ENCODE peak calls at places on chromosome 20, in seven cellular contexts. One of them, this sample, is unnamed.

GRCh38 chr20:49149281-49150045 is 38.7 kb downstream of the STAU1 start:
- DNase-seq in fibroblast of mammary gland: peak
- DNase-seq in adrenal gland: no peak
- DNase-seq in GM12865: no peak
- DNase-seq in HCT116: no peak
- DNase-seq in foreskin fibroblast: peak
- DNase-seq in kidney epithelial cell: no peak
- DNase-seq in this sample: no peak

GRCh38 chr20:59831024-59831900 is 102.2 kb downstream of the SYCP2 start:
- DNase-seq in fibroblast of mammary gland: no peak
- DNase-seq in adrenal gland: no peak
- DNase-seq in GM12865: peak
- DNase-seq in HCT116: no peak
- DNase-seq in foreskin fibroblast: no peak
- DNase-seq in kidney epithelial cell: peak
- DNase-seq in this sample: no peak

GRCh38 chr20:62025832-62026563 is 39.7 kb downstream of the TAF4 start:
- DNase-seq in fibroblast of mammary gland: peak
- DNase-seq in adrenal gland: peak
- DNase-seq in GM12865: no peak
- DNase-seq in HCT116: no peak
- DNase-seq in foreskin fibroblast: peak
- DNase-seq in kidney epithelial cell: no peak
- DNase-seq in this sample: no peak

GRCh38 chr20:13765299-13765698 is 19.4 kb downstream of the ESF1 start:
- DNase-seq in fibroblast of mammary gland: no peak
- DNase-seq in adrenal gland: no peak
- DNase-seq in GM12865: no peak
- DNase-seq in HCT116: no peak
- DNase-seq in foreskin fibroblast: no peak
- DNase-seq in kidney epithelial cell: no peak
- DNase-seq in this sample: no peak

GRCh38 chr20:59300341-59301081 is at the start of gene EDN3:
- DNase-seq in fibroblast of mammary gland: no peak
- DNase-seq in adrenal gland: no peak
- DNase-seq in GM12865: no peak
- DNase-seq in HCT116: no peak
- DNase-seq in foreskin fibroblast: no peak
- DNase-seq in kidney epithelial cell: no peak
- DNase-seq in this sample: no peak

GRCh38 chr20:32823078-32823477 is 3.3 kb downstream of the MAPRE1 start:
- DNase-seq in fibroblast of mammary gland: peak
- DNase-seq in adrenal gland: peak
- DNase-seq in GM12865: no peak
- DNase-seq in HCT116: no peak
- DNase-seq in foreskin fibroblast: peak
- DNase-seq in kidney epithelial cell: peak
- DNase-seq in this sample: no peak

GRCh38 chr20:17611540-17612286 is 41.8 kb downstream of the DSTN start:
- DNase-seq in fibroblast of mammary gland: peak
- DNase-seq in adrenal gland: no peak
- DNase-seq in GM12865: no peak
- DNase-seq in HCT116: peak
- DNase-seq in foreskin fibroblast: peak
- DNase-seq in kidney epithelial cell: no peak
- DNase-seq in this sample: no peak

GRCh38 chr20:58100731-58101356 is 127.6 kb downstream of the ANKRD60 start:
- DNase-seq in fibroblast of mammary gland: no peak
- DNase-seq in adrenal gland: no peak
- DNase-seq in GM12865: no peak
- DNase-seq in HCT116: no peak
- DNase-seq in foreskin fibroblast: no peak
- DNase-seq in kidney epithelial cell: no peak
- DNase-seq in this sample: no peak

GRCh38 chr20:18263723-18264122 is 24.6 kb upstream of the ZNF133 start:
- DNase-seq in fibroblast of mammary gland: peak
- DNase-seq in adrenal gland: no peak
- DNase-seq in GM12865: no peak
- DNase-seq in HCT116: no peak
- DNase-seq in foreskin fibroblast: no peak
- DNase-seq in kidney epithelial cell: peak
- DNase-seq in this sample: no peak

GRCh38 chr20:32752458-32753250 is 9.4 kb upstream of the COMMD7 start:
- DNase-seq in fibroblast of mammary gland: peak
- DNase-seq in adrenal gland: peak
- DNase-seq in GM12865: no peak
- DNase-seq in HCT116: no peak
- DNase-seq in foreskin fibroblast: peak
- DNase-seq in kidney epithelial cell: peak
- DNase-seq in this sample: no peak

GRCh38 chr20:62508641-62509051 is 32.9 kb upstream of the GATA5 start:
- DNase-seq in fibroblast of mammary gland: no peak
- DNase-seq in adrenal gland: no peak
- DNase-seq in GM12865: no peak
- DNase-seq in HCT116: no peak
- DNase-seq in foreskin fibroblast: no peak
- DNase-seq in kidney epithelial cell: no peak
- DNase-seq in this sample: no peak

GRCh38 chr20:37355252-37356180 is 9.6 kb downstream of the SRC start:
- DNase-seq in fibroblast of mammary gland: no peak
- DNase-seq in adrenal gland: peak
- DNase-seq in GM12865: no peak
- DNase-seq in HCT116: no peak
- DNase-seq in foreskin fibroblast: no peak
- DNase-seq in kidney epithelial cell: no peak
- DNase-seq in this sample: no peak

GRCh38 chr20:37356961-37357371 is 11.0 kb downstream of the SRC start:
- DNase-seq in fibroblast of mammary gland: no peak
- DNase-seq in adrenal gland: peak
- DNase-seq in GM12865: no peak
- DNase-seq in HCT116: no peak
- DNase-seq in foreskin fibroblast: no peak
- DNase-seq in kidney epithelial cell: no peak
- DNase-seq in this sample: no peak

GRCh38 chr20:37354210-37355195 is 8.6 kb downstream of the SRC start:
- DNase-seq in fibroblast of mammary gland: no peak
- DNase-seq in adrenal gland: peak
- DNase-seq in GM12865: no peak
- DNase-seq in HCT116: no peak
- DNase-seq in foreskin fibroblast: no peak
- DNase-seq in kidney epithelial cell: no peak
- DNase-seq in this sample: no peak

GRCh38 chr20:37357481-37358365 is 11.8 kb downstream of the SRC start:
- DNase-seq in fibroblast of mammary gland: no peak
- DNase-seq in adrenal gland: peak
- DNase-seq in GM12865: no peak
- DNase-seq in HCT116: no peak
- DNase-seq in foreskin fibroblast: no peak
- DNase-seq in kidney epithelial cell: no peak
- DNase-seq in this sample: no peak

DNA sequence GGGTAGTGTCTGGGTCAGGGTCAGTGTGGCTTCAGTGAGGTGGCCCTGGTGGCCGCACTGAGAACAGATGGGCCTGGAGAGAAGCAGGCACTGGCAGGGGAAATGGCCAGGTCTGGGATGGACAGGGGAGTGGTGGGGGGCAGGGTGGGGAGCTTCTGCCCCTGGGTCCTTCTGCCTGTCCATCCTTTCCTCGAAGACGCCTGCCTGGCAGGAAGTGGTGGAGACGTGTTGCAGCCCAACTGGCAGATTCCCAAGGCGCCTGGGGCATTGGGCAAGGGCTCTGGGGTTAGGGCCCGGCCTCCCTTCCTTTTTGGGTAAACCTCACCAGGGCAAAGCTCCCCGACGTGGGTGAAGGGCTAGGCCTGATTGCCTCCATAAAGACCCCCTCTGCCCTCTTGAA is 10.4 kb downstream of the SRC start:
- DNase-seq in fibroblast of mammary gland: no peak
- DNase-seq in adrenal gland: peak
- DNase-seq in GM12865: no peak
- DNase-seq in HCT116: no peak
- DNase-seq in foreskin fibroblast: peak
- DNase-seq in kidney epithelial cell: no peak
- DNase-seq in this sample: no peak
- TF ChIP-seq CTCF in fibroblast of mammary gland: no peak
- TF ChIP-seq CTCF in adrenal gland: no peak
- TF ChIP-seq CTCF in GM12865: no peak
- TF ChIP-seq CTCF in HCT116: no peak
- TF ChIP-seq CTCF in foreskin fibroblast: no peak
- TF ChIP-seq CTCF in kidney epithelial cell: no peak
- TF ChIP-seq CTCF in this sample: no peak

GRCh38 chr20:46900068-46900467 is 5.4 kb downstream of the EYA2 start:
- DNase-seq in fibroblast of mammary gland: no peak
- DNase-seq in adrenal gland: no peak
- DNase-seq in GM12865: peak
- DNase-seq in HCT116: no peak
- DNase-seq in foreskin fibroblast: no peak
- DNase-seq in kidney epithelial cell: no peak
- DNase-seq in this sample: peak

GRCh38 chr20:46899619-46900018 is 5.0 kb downstream of the EYA2 start:
- DNase-seq in fibroblast of mammary gland: no peak
- DNase-seq in adrenal gland: no peak
- DNase-seq in GM12865: no peak
- DNase-seq in HCT116: no peak
- DNase-seq in foreskin fibroblast: no peak
- DNase-seq in kidney epithelial cell: no peak
- DNase-seq in this sample: no peak

GRCh38 chr20:46900826-46901225 is 6.2 kb downstream of the EYA2 start:
- DNase-seq in fibroblast of mammary gland: no peak
- DNase-seq in adrenal gland: no peak
- DNase-seq in GM12865: peak
- DNase-seq in HCT116: no peak
- DNase-seq in foreskin fibroblast: no peak
- DNase-seq in kidney epithelial cell: no peak
- DNase-seq in this sample: no peak

GRCh38 chr20:46897471-46897870 is 2.8 kb downstream of the EYA2 start:
- DNase-seq in fibroblast of mammary gland: no peak
- DNase-seq in adrenal gland: no peak
- DNase-seq in GM12865: no peak
- DNase-seq in HCT116: no peak
- DNase-seq in foreskin fibroblast: no peak
- DNase-seq in kidney epithelial cell: no peak
- DNase-seq in this sample: no peak

DNA sequence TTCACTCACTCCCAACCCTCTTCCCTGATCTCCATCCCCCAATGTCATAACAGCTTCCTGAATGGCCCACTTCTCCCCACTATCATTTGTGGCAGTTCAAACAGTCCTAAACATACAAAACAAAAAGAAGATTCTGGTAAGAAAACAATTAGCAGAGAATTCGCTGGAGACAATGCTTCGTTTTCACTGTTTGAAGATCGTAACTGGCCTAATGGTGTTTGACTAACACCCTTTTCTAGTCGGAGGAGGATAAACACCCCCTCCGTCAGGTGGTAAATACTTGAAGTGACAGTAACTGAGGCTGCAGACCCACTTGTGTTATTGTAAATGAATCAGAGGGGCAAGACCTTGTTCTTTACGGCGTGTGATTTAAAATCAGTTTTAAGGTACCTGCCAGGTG is 3.8 kb downstream of the EYA2 start:
- DNase-seq in fibroblast of mammary gland: no peak
- DNase-seq in adrenal gland: no peak
- DNase-seq in GM12865: peak
- DNase-seq in HCT116: no peak
- DNase-seq in foreskin fibroblast: no peak
- DNase-seq in kidney epithelial cell: no peak
- DNase-seq in this sample: no peak
- H3K4me3 ChIP-seq in fibroblast of mammary gland: no peak
- H3K4me3 ChIP-seq in adrenal gland: no peak
- H3K4me3 ChIP-seq in GM12865: peak
- H3K4me3 ChIP-seq in HCT116: no peak
- H3K4me3 ChIP-seq in foreskin fibroblast: no peak
- H3K4me3 ChIP-seq in kidney epithelial cell: no peak
- H3K4me3 ChIP-seq in this sample: peak

GRCh38 chr20:11917663-11918062 is at the start of gene BTBD3:
- DNase-seq in fibroblast of mammary gland: peak
- DNase-seq in adrenal gland: peak
- DNase-seq in GM12865: no peak
- DNase-seq in HCT116: no peak
- DNase-seq in foreskin fibroblast: peak
- DNase-seq in kidney epithelial cell: no peak
- DNase-seq in this sample: no peak

GRCh38 chr20:11907621-11908020 is 10.1 kb upstream of the BTBD3 start:
- DNase-seq in fibroblast of mammary gland: peak
- DNase-seq in adrenal gland: no peak
- DNase-seq in GM12865: no peak
- DNase-seq in HCT116: no peak
- DNase-seq in foreskin fibroblast: peak
- DNase-seq in kidney epithelial cell: no peak
- DNase-seq in this sample: no peak

GRCh38 chr20:11906626-11907480 is 10.8 kb upstream of the BTBD3 start:
- DNase-seq in fibroblast of mammary gland: no peak
- DNase-seq in adrenal gland: no peak
- DNase-seq in GM12865: no peak
- DNase-seq in HCT116: no peak
- DNase-seq in foreskin fibroblast: no peak
- DNase-seq in kidney epithelial cell: no peak
- DNase-seq in this sample: no peak

GRCh38 chr20:11912664-11913415 is 4.9 kb upstream of the BTBD3 start:
- DNase-seq in fibroblast of mammary gland: no peak
- DNase-seq in adrenal gland: no peak
- DNase-seq in GM12865: no peak
- DNase-seq in HCT116: no peak
- DNase-seq in foreskin fibroblast: no peak
- DNase-seq in kidney epithelial cell: no peak
- DNase-seq in this sample: no peak

GRCh38 chr20:11912013-11912663 is 5.6 kb upstream of the BTBD3 start:
- DNase-seq in fibroblast of mammary gland: peak
- DNase-seq in adrenal gland: no peak
- DNase-seq in GM12865: no peak
- DNase-seq in HCT116: no peak
- DNase-seq in foreskin fibroblast: peak
- DNase-seq in kidney epithelial cell: no peak
- DNase-seq in this sample: no peak
- TF ChIP-seq CTCF in fibroblast of mammary gland: peak
- TF ChIP-seq CTCF in adrenal gland: peak
- TF ChIP-seq CTCF in GM12865: no peak
- TF ChIP-seq CTCF in HCT116: peak
- TF ChIP-seq CTCF in foreskin fibroblast: peak
- TF ChIP-seq CTCF in kidney epithelial cell: peak
- TF ChIP-seq CTCF in this sample: no peak

GRCh38 chr20:22402990-22403859 is 181.1 kb downstream of the FOXA2 start:
- DNase-seq in fibroblast of mammary gland: no peak
- DNase-seq in adrenal gland: no peak
- DNase-seq in GM12865: no peak
- DNase-seq in HCT116: no peak
- DNase-seq in foreskin fibroblast: no peak
- DNase-seq in kidney epithelial cell: no peak
- DNase-seq in this sample: no peak

GRCh38 chr20:22407237-22408193 is 176.9 kb downstream of the FOXA2 start:
- DNase-seq in fibroblast of mammary gland: no peak
- DNase-seq in adrenal gland: no peak
- DNase-seq in GM12865: no peak
- DNase-seq in HCT116: no peak
- DNase-seq in foreskin fibroblast: no peak
- DNase-seq in kidney epithelial cell: no peak
- DNase-seq in this sample: no peak

GRCh38 chr20:22403860-22404608 is 180.3 kb downstream of the FOXA2 start:
- DNase-seq in fibroblast of mammary gland: no peak
- DNase-seq in adrenal gland: no peak
- DNase-seq in GM12865: peak
- DNase-seq in HCT116: no peak
- DNase-seq in foreskin fibroblast: no peak
- DNase-seq in kidney epithelial cell: no peak
- DNase-seq in this sample: no peak

GRCh38 chr20:22402550-22402949 is 181.8 kb downstream of the FOXA2 start:
- DNase-seq in fibroblast of mammary gland: no peak
- DNase-seq in adrenal gland: no peak
- DNase-seq in GM12865: no peak
- DNase-seq in HCT116: no peak
- DNase-seq in foreskin fibroblast: no peak
- DNase-seq in kidney epithelial cell: no peak
- DNase-seq in this sample: no peak

GRCh38 chr20:22404609-22405170 is 179.7 kb downstream of the FOXA2 start:
- DNase-seq in fibroblast of mammary gland: peak
- DNase-seq in adrenal gland: no peak
- DNase-seq in GM12865: no peak
- DNase-seq in HCT116: no peak
- DNase-seq in foreskin fibroblast: no peak
- DNase-seq in kidney epithelial cell: no peak
- DNase-seq in this sample: no peak
- H3K4me3 ChIP-seq in fibroblast of mammary gland: no peak
- H3K4me3 ChIP-seq in adrenal gland: no peak
- H3K4me3 ChIP-seq in GM12865: no peak
- H3K4me3 ChIP-seq in HCT116: no peak
- H3K4me3 ChIP-seq in foreskin fibroblast: no peak
- H3K4me3 ChIP-seq in kidney epithelial cell: no peak
- H3K4me3 ChIP-seq in this sample: no peak